ENCODE peak calls at places on chromosome 13, in nine cellular contexts. M is pancreas, K is neural crest cell, Z is coronary artery, Q is omental fat pad, J is activated B cell treated with CpG ODN at 0.5 μM for 24 hours, X is GM12865, L is osteocyte, G is hepatocyte. V is an unnamed sample.
A peak's percentile ranks its signal among the peaks of the same experiment; 100 is the strongest.

GRCh38 chr13:82847595-82847994 is 1034.7 kb downstream of the SLITRK1 start:
- DNase-seq in G (no peak), Z (no peak), J (no peak), M (no peak), K (no peak), Q (no peak), L (no peak), X (no peak), V (no peak)

GRCh38 chr13:53758946-53759345 is 730.3 kb downstream of the OLFM4 start:
- DNase-seq in Z (no peak), Q (no peak), J (no peak), G (no peak), L (no peak), X (no peak), M (no peak), K (no peak), V (no peak)

GRCh38 chr13:50366488-50367174 is 351.4 kb downstream of the KCNRG start:
- DNase-seq in Z (no peak), J (no peak), Q (no peak), X (peak; percentile 90), L (no peak), M (no peak), G (no peak), K (no peak), V (no peak)

GRCh38 chr13:101383595-101383994 is 32.7 kb downstream of the NALCN start:
- DNase-seq in X (no peak), J (no peak), Z (no peak), M (no peak), L (no peak), G (no peak), K (no peak), Q (no peak), V (no peak)

GRCh38 chr13:101640797-101641400 is 188.4 kb downstream of the ITGBL1 start:
- DNase-seq in K (no peak), Z (no peak), J (no peak), L (no peak), G (no peak), M (no peak), Q (no peak), X (no peak), V (no peak)

GRCh38 chr13:40494932-40495619 is 171.4 kb downstream of the FOXO1 start:
- DNase-seq in G (no peak), X (no peak), J (no peak), Z (no peak), Q (no peak), K (no peak), M (no peak), L (no peak), V (no peak)

GRCh38 chr13:49649244-49649962 is 21.1 kb downstream of the ARL11 start:
- DNase-seq in J (no peak), L (no peak), G (peak; percentile 32), Q (no peak), Z (no peak), X (no peak), M (no peak), K (no peak), V (no peak)

GRCh38 chr13:41039746-41040145 is 20.6 kb upstream of the ELF1 start:
- DNase-seq in L (no peak), X (no peak), Z (no peak), J (no peak), G (no peak), Q (no peak), K (no peak), M (no peak), V (no peak)

GRCh38 chr13:20131057-20131832 is 29.6 kb downstream of the GJA3 start:
- DNase-seq in X (no peak), M (no peak), L (peak; percentile 51), G (no peak), K (no peak), Q (no peak), J (no peak), Z (peak; percentile 43), V (no peak)

GRCh38 chr13:41909524-41909923 is 51.4 kb downstream of the VWA8 start:
- DNase-seq in J (no peak), Q (no peak), K (no peak), Z (no peak), L (no peak), G (no peak), X (no peak), M (no peak), V (no peak)

GRCh38 chr13:21365574-21365973 is 93.5 kb downstream of the ZDHHC20 start:
- DNase-seq in Q (no peak), X (no peak), L (no peak), J (no peak), G (no peak), M (no peak), Z (no peak), K (no peak), V (no peak)

GRCh38 chr13:27242642-27243185 is 8.6 kb upstream of the RPL21 start:
- DNase-seq in G (no peak), K (no peak), Z (no peak), M (no peak), X (no peak), J (no peak), Q (no peak), L (no peak), V (no peak)

GRCh38 chr13:52869050-52869449 is 20.6 kb upstream of the PCDH8 start:
- DNase-seq in Z (no peak), K (no peak), X (no peak), Q (no peak), L (no peak), G (no peak), M (no peak), J (no peak), V (no peak)

GRCh38 chr13:65593298-65593874 is 1636.8 kb downstream of the PCDH9 start:
- DNase-seq in X (no peak), M (no peak), Q (no peak), K (no peak), J (no peak), L (no peak), G (no peak), Z (no peak), V (no peak)

GRCh38 chr13:34458756-34459462 is 483.2 kb upstream of the NBEA start:
- DNase-seq in G (no peak), Q (no peak), L (no peak), X (no peak), M (no peak), K (no peak), Z (no peak), J (no peak), V (no peak)

DNA sequence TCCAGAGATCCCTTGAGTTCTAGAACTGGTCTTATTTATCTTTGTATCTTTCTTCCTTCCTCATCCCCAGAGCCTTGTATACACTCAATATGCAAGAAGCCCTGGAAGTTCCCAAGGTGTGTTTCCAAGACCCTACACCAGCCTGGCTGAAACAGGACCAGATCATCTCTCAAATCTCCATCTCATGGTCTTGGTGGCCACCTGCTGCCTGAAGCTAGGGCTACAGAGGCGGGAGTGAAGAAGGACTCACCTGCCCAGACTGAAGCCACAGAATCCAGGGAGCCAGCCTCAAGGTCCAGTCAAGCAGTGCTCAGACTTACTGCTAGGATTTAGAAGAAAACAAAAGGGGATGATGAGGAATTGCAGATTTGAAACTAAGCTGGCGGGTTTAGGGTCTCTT is 6.1 kb upstream of the CYSLTR2 start:
- DNase-seq in Q (no peak), J (no peak), X (peak; percentile 20), G (no peak), K (no peak), Z (no peak), M (no peak), L (no peak), V (no peak)
- TF ChIP-seq CTCF in Q (no peak), J (no peak), X (no peak), G (no peak), K (no peak), Z (no peak), M (no peak), L (no peak), V (no peak)

GRCh38 chr13:112642061-112642460 is 47.8 kb upstream of the ATP11A start:
- DNase-seq in G (no peak), X (no peak), M (no peak), Z (no peak), J (no peak), K (no peak), L (no peak), Q (no peak), V (no peak)

GRCh38 chr13:112647256-112647655 is 42.6 kb upstream of the ATP11A start:
- DNase-seq in J (no peak), G (no peak), L (no peak), X (no peak), M (no peak), Q (no peak), K (no peak), Z (no peak), V (no peak)

GRCh38 chr13:112641456-112641855 is 48.4 kb upstream of the ATP11A start:
- DNase-seq in Q (no peak), M (peak; percentile 70), Z (no peak), X (no peak), G (no peak), J (no peak), L (no peak), K (no peak), V (no peak)

GRCh38 chr13:112645327-112645914 is 44.4 kb upstream of the ATP11A start:
- DNase-seq in L (no peak), J (no peak), Q (no peak), Z (no peak), K (no peak), M (no peak), X (no peak), G (no peak), V (no peak)

DNA sequence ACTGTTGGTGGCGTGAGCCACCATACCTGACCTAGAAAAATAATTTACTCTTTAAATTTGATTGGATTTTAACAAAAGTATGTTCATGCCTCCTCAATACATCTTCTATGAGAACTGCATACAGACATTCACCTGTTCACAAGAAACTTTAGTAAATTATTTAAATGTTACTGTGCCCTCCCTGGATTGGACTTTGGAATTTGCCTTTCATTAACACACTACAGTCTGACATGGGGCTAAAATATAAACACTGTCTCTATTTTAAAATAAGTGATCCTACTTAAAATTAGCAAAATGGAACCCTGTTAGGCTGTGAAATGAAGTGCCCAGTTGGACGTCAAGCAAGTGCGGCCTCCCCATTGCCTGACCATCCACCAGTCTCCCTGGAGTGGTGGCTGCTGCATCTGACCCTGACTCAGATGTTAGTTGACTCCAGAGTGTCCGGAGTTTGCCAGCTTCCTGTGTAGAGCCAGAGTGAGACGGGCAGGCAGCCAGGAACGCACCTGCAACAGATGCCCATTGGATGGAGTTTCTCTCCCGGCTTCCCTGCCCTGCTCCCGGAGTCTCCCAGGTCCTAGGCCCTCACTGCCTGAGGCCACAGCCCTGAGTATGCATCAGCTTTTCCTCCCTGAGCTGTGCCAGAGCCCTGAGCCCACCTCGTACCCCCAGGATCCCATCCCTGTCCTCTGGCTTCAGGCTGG is 45.9 kb upstream of the ATP11A start:
- DNase-seq in J (no peak), Z (no peak), M (peak; percentile 94), L (no peak), X (no peak), Q (no peak), G (no peak), K (no peak), V (no peak)
- TF ChIP-seq CTCF in J (no peak), Z (no peak), M (no peak), L (no peak), X (no peak), Q (no peak), G (no peak), K (no peak), V (no peak)

GRCh38 chr13:37608750-37609339 is 10.3 kb upstream of the POSTN start:
- DNase-seq in M (no peak), L (no peak), Z (no peak), G (no peak), J (no peak), K (no peak), X (no peak), Q (no peak), V (no peak)
- TF ChIP-seq CTCF in M (no peak), L (peak; percentile 66), Z (no peak), G (peak; percentile 64), J (no peak), K (peak; percentile 65), X (no peak), Q (no peak), V (no peak)

GRCh38 chr13:44915962-44916361 is 73.3 kb downstream of the NUFIP1 start:
- DNase-seq in G (no peak), L (no peak), Q (no peak), M (no peak), Z (no peak), K (no peak), X (no peak), J (no peak), V (no peak)
- TF ChIP-seq CTCF in G (no peak), L (no peak), Q (no peak), M (no peak), Z (no peak), K (no peak), X (no peak), J (no peak), V (no peak)